ENCODE peak calls at places on chromosomes 13 and 19, in four cellular contexts. One of them, this sample, is unnamed.

GRCh38 chr19:29390742-29391141 is 135.1 kb upstream of the VSTM2B start:
- DNase-seq in HepG2: no peak
- DNase-seq in K562: no peak
- DNase-seq in GM12878: no peak
- DNase-seq in this sample: no peak

GRCh38 chr13:101115762-101116161 is 300.5 kb downstream of the NALCN start:
- DNase-seq in HepG2: no peak
- DNase-seq in K562: no peak
- DNase-seq in GM12878: no peak
- DNase-seq in this sample: no peak

GRCh38 chr19:55373993-55374757 is 2.5 kb upstream of the TMEM190 start:
- DNase-seq in HepG2: no peak
- DNase-seq in K562: no peak
- DNase-seq in GM12878: no peak
- DNase-seq in this sample: no peak

GRCh38 chr19:15640294-15640903 is at the start of gene CYP4F3:
- DNase-seq in HepG2: peak
- DNase-seq in K562: peak
- DNase-seq in GM12878: no peak
- DNase-seq in this sample: no peak

GRCh38 chr19:6925801-6926751 is 38.7 kb downstream of the ADGRE1 start:
- DNase-seq in HepG2: no peak
- DNase-seq in K562: no peak
- DNase-seq in GM12878: peak
- DNase-seq in this sample: no peak

GRCh38 chr13:99639126-99639525 is 137.9 kb downstream of the TM9SF2 start:
- DNase-seq in HepG2: no peak
- DNase-seq in K562: no peak
- DNase-seq in GM12878: no peak
- DNase-seq in this sample: no peak

GRCh38 chr19:14147797-14148605 is 11.6 kb upstream of the ASF1B start:
- DNase-seq in HepG2: peak
- DNase-seq in K562: peak
- DNase-seq in GM12878: no peak
- DNase-seq in this sample: peak

GRCh38 chr13:44022196-44022595 is 142.5 kb downstream of the LACC1 start:
- DNase-seq in HepG2: peak
- DNase-seq in K562: no peak
- DNase-seq in GM12878: no peak
- DNase-seq in this sample: no peak

GRCh38 chr19:45785097-45785496 is 2.8 kb upstream of the DMPK start:
- DNase-seq in HepG2: no peak
- DNase-seq in K562: no peak
- DNase-seq in GM12878: no peak
- DNase-seq in this sample: no peak

GRCh38 chr13:25372275-25373081 is 704 bp downstream of the ATP8A2 start:
- DNase-seq in HepG2: no peak
- DNase-seq in K562: peak
- DNase-seq in GM12878: no peak
- DNase-seq in this sample: peak

GRCh38 chr19:44741841-44742352 is 6.6 kb upstream of the BCL3 start:
- DNase-seq in HepG2: peak
- DNase-seq in K562: peak
- DNase-seq in GM12878: no peak
- DNase-seq in this sample: no peak

GRCh38 chr13:33194820-33195692 is 90.5 kb downstream of the STARD13 start:
- DNase-seq in HepG2: peak
- DNase-seq in K562: no peak
- DNase-seq in GM12878: peak
- DNase-seq in this sample: no peak

GRCh38 chr19:14686411-14686810 is 3.4 kb upstream of the ZNF333 start:
- DNase-seq in HepG2: peak
- DNase-seq in K562: no peak
- DNase-seq in GM12878: no peak
- DNase-seq in this sample: peak

GRCh38 chr13:25286969-25287961 is at the start of gene MTMR6:
- DNase-seq in HepG2: peak
- DNase-seq in K562: peak
- DNase-seq in GM12878: peak
- DNase-seq in this sample: peak

GRCh38 chr19:566403-566802 is 6.0 kb upstream of the BSG start:
- DNase-seq in HepG2: peak
- DNase-seq in K562: peak
- DNase-seq in GM12878: no peak
- DNase-seq in this sample: no peak

GRCh38 chr13:28964052-28964451 is 143.9 kb downstream of the MTUS2 start:
- DNase-seq in HepG2: no peak
- DNase-seq in K562: no peak
- DNase-seq in GM12878: no peak
- DNase-seq in this sample: no peak

GRCh38 chr19:50419580-50420035 is 870 bp downstream of the SPIB start:
- DNase-seq in HepG2: no peak
- DNase-seq in K562: no peak
- DNase-seq in GM12878: no peak
- DNase-seq in this sample: peak

GRCh38 chr13:92158335-92158734 is 759.9 kb downstream of the GPC5 start:
- DNase-seq in HepG2: no peak
- DNase-seq in K562: no peak
- DNase-seq in GM12878: no peak
- DNase-seq in this sample: no peak

GRCh38 chr13:75826391-75826790 is 190.3 kb downstream of the LMO7 start:
- DNase-seq in HepG2: no peak
- DNase-seq in K562: no peak
- DNase-seq in GM12878: no peak
- DNase-seq in this sample: no peak

GRCh38 chr19:5654931-5655330 is 25.4 kb downstream of the MICOS13 start:
- DNase-seq in HepG2: no peak
- DNase-seq in K562: no peak
- DNase-seq in GM12878: no peak
- DNase-seq in this sample: no peak

GRCh38 chr19:35216833-35217707 is 11.5 kb downstream of the FAM187B start:
- DNase-seq in HepG2: no peak
- DNase-seq in K562: no peak
- DNase-seq in GM12878: no peak
- DNase-seq in this sample: peak

DNA sequence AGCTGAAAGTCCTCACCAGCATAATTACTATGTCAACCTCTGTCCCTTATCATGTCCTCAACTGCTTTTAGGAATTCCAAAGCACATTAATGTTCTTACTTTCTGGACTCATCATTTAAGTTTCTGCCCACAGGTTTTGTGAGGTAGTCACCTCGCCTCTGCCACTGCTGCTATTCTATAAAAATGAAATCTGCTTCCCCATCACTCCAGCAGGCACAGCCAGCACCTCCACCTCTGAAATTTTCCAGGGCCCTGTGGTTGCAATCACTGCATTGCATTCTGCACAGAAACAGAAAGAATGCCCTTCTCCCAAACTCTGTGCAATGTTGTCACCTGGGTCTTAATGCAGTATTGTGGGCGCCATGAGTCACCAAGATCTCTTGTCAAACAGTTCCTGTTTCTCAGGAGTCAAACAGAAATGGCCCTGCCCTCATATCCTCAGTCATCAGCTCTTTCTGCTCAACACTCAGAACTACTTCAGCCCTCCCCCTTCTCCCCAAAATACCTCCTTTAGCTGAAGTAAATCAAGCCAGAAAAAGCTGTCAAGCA is 529.2 kb upstream of the NBEA start:
- DNase-seq in HepG2: no peak
- DNase-seq in K562: no peak
- DNase-seq in GM12878: no peak
- DNase-seq in this sample: no peak
- TF ChIP-seq TCF7 in HepG2: no peak
- TF ChIP-seq TCF7 in K562: no peak
- TF ChIP-seq TCF7 in GM12878: no peak
- TF ChIP-seq TCF7 in this sample: no peak

GRCh38 chr19:10086032-10086903 is at the start of gene SHFL:
- DNase-seq in HepG2: peak
- DNase-seq in K562: peak
- DNase-seq in GM12878: no peak
- DNase-seq in this sample: peak

GRCh38 chr19:10085641-10086031 is 481 bp upstream of the SHFL start:
- DNase-seq in HepG2: no peak
- DNase-seq in K562: no peak
- DNase-seq in GM12878: no peak
- DNase-seq in this sample: no peak

GRCh38 chr19:10087296-10088061 is 1.4 kb downstream of the SHFL start:
- DNase-seq in HepG2: no peak
- DNase-seq in K562: no peak
- DNase-seq in GM12878: no peak
- DNase-seq in this sample: no peak

GRCh38 chr19:10084803-10085202 is 1.3 kb upstream of the SHFL start:
- DNase-seq in HepG2: no peak
- DNase-seq in K562: no peak
- DNase-seq in GM12878: no peak
- DNase-seq in this sample: no peak

DNA sequence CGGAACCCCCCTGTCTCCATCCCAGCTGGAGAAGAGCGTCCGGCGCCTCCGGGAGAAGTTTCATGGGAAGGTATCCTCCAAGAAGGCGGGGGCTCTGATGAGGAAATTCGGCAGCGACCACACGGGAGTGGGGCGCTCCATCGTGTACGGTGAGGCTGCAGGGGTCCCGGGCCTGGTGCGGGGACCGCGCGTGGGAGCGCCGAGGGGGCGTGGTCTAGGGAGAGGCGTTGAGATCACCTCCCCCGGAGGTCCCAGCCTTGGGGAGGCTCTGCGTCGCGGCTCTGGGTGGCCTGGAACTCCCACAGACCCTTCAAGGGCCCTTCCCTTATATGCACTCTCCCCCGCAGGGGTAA is 763 bp downstream of the SHFL start:
- DNase-seq in HepG2: no peak
- DNase-seq in K562: peak
- DNase-seq in GM12878: no peak
- DNase-seq in this sample: no peak
- TF ChIP-seq ATF2 in HepG2: no peak
- TF ChIP-seq ATF2 in K562: no peak
- TF ChIP-seq ATF2 in GM12878: no peak
- TF ChIP-seq ATF2 in this sample: no peak

GRCh38 chr13:79336971-79337370 is 69.1 kb downstream of the RBM26 start:
- DNase-seq in HepG2: no peak
- DNase-seq in K562: no peak
- DNase-seq in GM12878: no peak
- DNase-seq in this sample: no peak
- TF ChIP-seq MAX in HepG2: no peak
- TF ChIP-seq MAX in K562: no peak
- TF ChIP-seq MAX in GM12878: no peak
- TF ChIP-seq MAX in this sample: no peak

GRCh38 chr13:57629391-57629804 is 2.1 kb upstream of the PCDH17 start:
- DNase-seq in HepG2: no peak
- DNase-seq in K562: no peak
- DNase-seq in GM12878: no peak
- DNase-seq in this sample: no peak

GRCh38 chr13:57629821-57630235 is 1.7 kb upstream of the PCDH17 start:
- DNase-seq in HepG2: no peak
- DNase-seq in K562: peak
- DNase-seq in GM12878: no peak
- DNase-seq in this sample: peak

GRCh38 chr13:57632276-57633140 is 964 bp downstream of the PCDH17 start:
- DNase-seq in HepG2: no peak
- DNase-seq in K562: no peak
- DNase-seq in GM12878: no peak
- DNase-seq in this sample: peak

GRCh38 chr13:57631607-57632275 is at the start of gene PCDH17:
- DNase-seq in HepG2: no peak
- DNase-seq in K562: no peak
- DNase-seq in GM12878: no peak
- DNase-seq in this sample: peak

GRCh38 chr13:57630661-57631606 is 610 bp upstream of the PCDH17 start:
- DNase-seq in HepG2: no peak
- DNase-seq in K562: no peak
- DNase-seq in GM12878: no peak
- DNase-seq in this sample: no peak
- TF ChIP-seq TCF7 in HepG2: no peak
- TF ChIP-seq TCF7 in K562: no peak
- TF ChIP-seq TCF7 in GM12878: no peak
- TF ChIP-seq TCF7 in this sample: no peak

GRCh38 chr19:41941410-41942202 is 13.4 kb upstream of the ERFL start:
- DNase-seq in HepG2: no peak
- DNase-seq in K562: no peak
- DNase-seq in GM12878: no peak
- DNase-seq in this sample: no peak

GRCh38 chr19:41940443-41941409 is 12.5 kb upstream of the ERFL start:
- DNase-seq in HepG2: no peak
- DNase-seq in K562: peak
- DNase-seq in GM12878: no peak
- DNase-seq in this sample: peak

GRCh38 chr19:41937525-41937924 is 9.3 kb upstream of the ERFL start:
- DNase-seq in HepG2: no peak
- DNase-seq in K562: no peak
- DNase-seq in GM12878: no peak
- DNase-seq in this sample: no peak

GRCh38 chr19:41937976-41938375 is 9.7 kb upstream of the ERFL start:
- DNase-seq in HepG2: no peak
- DNase-seq in K562: no peak
- DNase-seq in GM12878: no peak
- DNase-seq in this sample: no peak

GRCh38 chr19:41939861-41940442 is 11.7 kb upstream of the ERFL start:
- DNase-seq in HepG2: no peak
- DNase-seq in K562: peak
- DNase-seq in GM12878: no peak
- DNase-seq in this sample: peak
- TF ChIP-seq ATF2 in HepG2: no peak
- TF ChIP-seq ATF2 in K562: no peak
- TF ChIP-seq ATF2 in GM12878: no peak
- TF ChIP-seq ATF2 in this sample: no peak

GRCh38 chr13:97367016-97367415 is 67.0 kb upstream of the RAP2A start:
- DNase-seq in HepG2: no peak
- DNase-seq in K562: no peak
- DNase-seq in GM12878: no peak
- DNase-seq in this sample: no peak
- TF ChIP-seq MAX in HepG2: no peak
- TF ChIP-seq MAX in K562: peak
- TF ChIP-seq MAX in GM12878: no peak
- TF ChIP-seq MAX in this sample: no peak

GRCh38 chr19:48625891-48626327 is 6.6 kb downstream of the SPHK2 start:
- DNase-seq in HepG2: no peak
- DNase-seq in K562: no peak
- DNase-seq in GM12878: no peak
- DNase-seq in this sample: no peak

GRCh38 chr19:48627211-48627864 is 8.0 kb downstream of the SPHK2 start:
- DNase-seq in HepG2: peak
- DNase-seq in K562: no peak
- DNase-seq in GM12878: no peak
- DNase-seq in this sample: no peak

GRCh38 chr19:48623556-48624066 is 4.3 kb downstream of the SPHK2 start:
- DNase-seq in HepG2: no peak
- DNase-seq in K562: no peak
- DNase-seq in GM12878: no peak
- DNase-seq in this sample: no peak

GRCh38 chr19:48624067-48624594 is 4.8 kb downstream of the SPHK2 start:
- DNase-seq in HepG2: peak
- DNase-seq in K562: peak
- DNase-seq in GM12878: peak
- DNase-seq in this sample: peak

GRCh38 chr19:48624791-48625723 is 5.8 kb downstream of the SPHK2 start:
- DNase-seq in HepG2: no peak
- DNase-seq in K562: no peak
- DNase-seq in GM12878: no peak
- DNase-seq in this sample: no peak
- TF ChIP-seq TCF7 in HepG2: no peak
- TF ChIP-seq TCF7 in K562: no peak
- TF ChIP-seq TCF7 in GM12878: no peak
- TF ChIP-seq TCF7 in this sample: no peak